ENCODE peak calls at places on chromosomes 7 and 10, in nine cellular contexts. V, P, W, B, T, L, Z, D and K are unnamed samples.

GRCh38 chr10:33665512-33665911 is 331.0 kb upstream of the NRP1 start:
- DNase-seq in V (no peak), P (peak), W (no peak), B (no peak), T (no peak), L (no peak), Z (no peak), D (no peak), K (no peak)

GRCh38 chr7:32212321-32212720 is 142.1 kb upstream of the PDE1C start:
- DNase-seq in V (no peak), P (no peak), W (no peak), B (no peak), T (no peak), L (no peak), Z (no peak), D (no peak), K (no peak)

GRCh38 chr10:23343591-23344225 is 889 bp downstream of the C10orf67 start:
- DNase-seq in V (no peak), P (peak), W (peak), B (peak), T (peak), L (peak), Z (peak), D (no peak), K (no peak)

GRCh38 chr10:84348431-84348830 is 20.0 kb downstream of the CCSER2 start:
- DNase-seq in V (no peak), P (peak), W (no peak), B (no peak), T (no peak), L (no peak), Z (no peak), D (no peak), K (no peak)

GRCh38 chr10:113433711-113434110 is 119.1 kb upstream of the HABP2 start:
- DNase-seq in V (no peak), P (no peak), W (no peak), B (no peak), T (no peak), L (no peak), Z (no peak), D (no peak), K (no peak)

GRCh38 chr10:7700577-7701125 is 2.5 kb upstream of the ITIH2 start:
- DNase-seq in V (no peak), P (peak), W (no peak), B (no peak), T (no peak), L (no peak), Z (no peak), D (no peak), K (no peak)

GRCh38 chr7:93159490-93159889 is 11.3 kb upstream of the SAMD9L start:
- DNase-seq in V (no peak), P (peak), W (no peak), B (no peak), T (no peak), L (no peak), Z (no peak), D (no peak), K (no peak)

GRCh38 chr7:72403677-72404076 is 8.5 kb downstream of the CALN1 start:
- DNase-seq in V (no peak), P (no peak), W (no peak), B (no peak), T (no peak), L (no peak), Z (no peak), D (no peak), K (peak)

GRCh38 chr10:107913317-107914294 is 749.1 kb upstream of the SORCS1 start:
- DNase-seq in V (no peak), P (no peak), W (no peak), B (no peak), T (no peak), L (peak), Z (no peak), D (no peak), K (no peak)

GRCh38 chr7:9082203-9082602 is 648.8 kb downstream of the NXPH1 start:
- DNase-seq in V (no peak), P (no peak), W (no peak), B (no peak), T (no peak), L (peak), Z (no peak), D (no peak), K (no peak)

GRCh38 chr10:93968452-93969044 is 25.2 kb upstream of the PLCE1 start:
- DNase-seq in V (no peak), P (no peak), W (no peak), B (no peak), T (no peak), L (no peak), Z (no peak), D (no peak), K (no peak)

GRCh38 chr7:134845461-134845860 is 66.0 kb downstream of the CALD1 start:
- DNase-seq in V (no peak), P (no peak), W (no peak), B (no peak), T (no peak), L (no peak), Z (no peak), D (peak), K (no peak)

GRCh38 chr7:72098812-72099211 is 313.3 kb downstream of the CALN1 start:
- DNase-seq in V (no peak), P (no peak), W (no peak), B (no peak), T (no peak), L (no peak), Z (no peak), D (no peak), K (no peak)

GRCh38 chr10:29681700-29682444 is 47.1 kb upstream of the SVIL start:
- DNase-seq in V (peak), P (no peak), W (peak), B (no peak), T (peak), L (no peak), Z (no peak), D (peak), K (peak)

GRCh38 chr10:7411671-7412481 is 1.0 kb upstream of the SFMBT2 start:
- DNase-seq in V (no peak), P (no peak), W (no peak), B (peak), T (peak), L (no peak), Z (no peak), D (no peak), K (no peak)

GRCh38 chr10:80382989-80383388 is 25.4 kb upstream of the PRXL2A start:
- DNase-seq in V (no peak), P (peak), W (no peak), B (peak), T (no peak), L (peak), Z (peak), D (peak), K (no peak)

GRCh38 chr10:6986927-6987326 is 406.9 kb upstream of the PRKCQ start:
- DNase-seq in V (no peak), P (no peak), W (no peak), B (no peak), T (no peak), L (peak), Z (no peak), D (no peak), K (no peak)

GRCh38 chr10:69086131-69086530 is 1.8 kb upstream of the SRGN start:
- DNase-seq in V (no peak), P (peak), W (no peak), B (no peak), T (no peak), L (no peak), Z (no peak), D (no peak), K (no peak)

GRCh38 chr7:131476740-131477139 is 79.7 kb downstream of the PODXL start:
- DNase-seq in V (no peak), P (no peak), W (no peak), B (no peak), T (no peak), L (no peak), Z (no peak), D (no peak), K (no peak)

GRCh38 chr10:111725035-111725434 is 458.5 kb downstream of the GPAM start:
- DNase-seq in V (no peak), P (no peak), W (no peak), B (no peak), T (no peak), L (no peak), Z (no peak), D (no peak), K (no peak)

GRCh38 chr7:78301361-78301760 is 502.8 kb downstream of the PHTF2 start:
- DNase-seq in V (no peak), P (peak), W (no peak), B (no peak), T (no peak), L (peak), Z (no peak), D (no peak), K (no peak)

GRCh38 chr10:130974171-130974570 is 337.4 kb downstream of the TCERG1L start:
- DNase-seq in V (no peak), P (no peak), W (peak), B (no peak), T (no peak), L (no peak), Z (no peak), D (no peak), K (no peak)

GRCh38 chr7:108299251-108300014 is 156.8 kb downstream of the NRCAM start:
- DNase-seq in V (no peak), P (peak), W (no peak), B (no peak), T (no peak), L (no peak), Z (no peak), D (no peak), K (no peak)

GRCh38 chr7:155804897-155805825 is 7.1 kb downstream of the SHH start:
- DNase-seq in V (peak), P (peak), W (no peak), B (peak), T (peak), L (peak), Z (no peak), D (no peak), K (no peak)

GRCh38 chr7:94888542-94888941 is 18.9 kb upstream of the PPP1R9A start:
- DNase-seq in V (no peak), P (peak), W (peak), B (no peak), T (no peak), L (peak), Z (peak), D (no peak), K (no peak)

GRCh38 chr7:28328822-28329615 is 83.3 kb upstream of the CREB5 start:
- DNase-seq in V (no peak), P (no peak), W (no peak), B (no peak), T (no peak), L (no peak), Z (no peak), D (no peak), K (no peak)

GRCh38 chr10:33005322-33006282 is 47.6 kb upstream of the ITGB1 start:
- DNase-seq in V (peak), P (peak), W (peak), B (peak), T (peak), L (peak), Z (peak), D (peak), K (peak)

GRCh38 chr10:1498746-1499343 is 238.5 kb downstream of the ADARB2 start:
- DNase-seq in V (no peak), P (no peak), W (no peak), B (no peak), T (no peak), L (no peak), Z (no peak), D (no peak), K (no peak)

GRCh38 chr7:2824678-2825461 is 19.2 kb downstream of the GNA12 start:
- DNase-seq in V (no peak), P (peak), W (no peak), B (no peak), T (no peak), L (no peak), Z (no peak), D (peak), K (peak)

GRCh38 chr10:101293007-101293723 is 60.8 kb upstream of the BTRC start:
- DNase-seq in V (no peak), P (no peak), W (no peak), B (no peak), T (no peak), L (no peak), Z (no peak), D (no peak), K (no peak)

GRCh38 chr10:96511044-96511945 is 2.4 kb downstream of the TLL2 start:
- DNase-seq in V (no peak), P (peak), W (no peak), B (peak), T (no peak), L (peak), Z (peak), D (peak), K (no peak)

GRCh38 chr10:5445006-5445405 is 32.6 kb downstream of the NET1 start:
- DNase-seq in V (no peak), P (no peak), W (no peak), B (no peak), T (no peak), L (no peak), Z (no peak), D (no peak), K (no peak)

GRCh38 chr10:117476281-117476680 is 66.3 kb upstream of the EMX2 start:
- DNase-seq in V (no peak), P (no peak), W (no peak), B (no peak), T (no peak), L (no peak), Z (no peak), D (no peak), K (no peak)

GRCh38 chr7:129774359-129774758 is 162.8 kb downstream of the NRF1 start:
- DNase-seq in V (no peak), P (no peak), W (no peak), B (no peak), T (no peak), L (no peak), Z (no peak), D (no peak), K (no peak)

GRCh38 chr7:30930621-30931020 is 19.0 kb downstream of the AQP1 start:
- DNase-seq in V (no peak), P (no peak), W (no peak), B (no peak), T (peak), L (peak), Z (no peak), D (no peak), K (no peak)

GRCh38 chr10:120115959-120116358 is 223.4 kb downstream of the SEC23IP start:
- DNase-seq in V (no peak), P (no peak), W (no peak), B (no peak), T (no peak), L (no peak), Z (no peak), D (no peak), K (no peak)

GRCh38 chr7:20799566-20800377 is 13.1 kb upstream of the SP8 start:
- DNase-seq in V (no peak), P (no peak), W (no peak), B (no peak), T (no peak), L (no peak), Z (no peak), D (no peak), K (no peak)

GRCh38 chr10:109882251-109883057 is 40.9 kb downstream of the XPNPEP1 start:
- DNase-seq in V (no peak), P (no peak), W (no peak), B (no peak), T (no peak), L (no peak), Z (no peak), D (no peak), K (no peak)

GRCh38 chr10:11986593-11987216 is 55.9 kb downstream of the UPF2 start:
- DNase-seq in V (no peak), P (peak), W (peak), B (peak), T (peak), L (peak), Z (peak), D (peak), K (no peak)

DNA sequence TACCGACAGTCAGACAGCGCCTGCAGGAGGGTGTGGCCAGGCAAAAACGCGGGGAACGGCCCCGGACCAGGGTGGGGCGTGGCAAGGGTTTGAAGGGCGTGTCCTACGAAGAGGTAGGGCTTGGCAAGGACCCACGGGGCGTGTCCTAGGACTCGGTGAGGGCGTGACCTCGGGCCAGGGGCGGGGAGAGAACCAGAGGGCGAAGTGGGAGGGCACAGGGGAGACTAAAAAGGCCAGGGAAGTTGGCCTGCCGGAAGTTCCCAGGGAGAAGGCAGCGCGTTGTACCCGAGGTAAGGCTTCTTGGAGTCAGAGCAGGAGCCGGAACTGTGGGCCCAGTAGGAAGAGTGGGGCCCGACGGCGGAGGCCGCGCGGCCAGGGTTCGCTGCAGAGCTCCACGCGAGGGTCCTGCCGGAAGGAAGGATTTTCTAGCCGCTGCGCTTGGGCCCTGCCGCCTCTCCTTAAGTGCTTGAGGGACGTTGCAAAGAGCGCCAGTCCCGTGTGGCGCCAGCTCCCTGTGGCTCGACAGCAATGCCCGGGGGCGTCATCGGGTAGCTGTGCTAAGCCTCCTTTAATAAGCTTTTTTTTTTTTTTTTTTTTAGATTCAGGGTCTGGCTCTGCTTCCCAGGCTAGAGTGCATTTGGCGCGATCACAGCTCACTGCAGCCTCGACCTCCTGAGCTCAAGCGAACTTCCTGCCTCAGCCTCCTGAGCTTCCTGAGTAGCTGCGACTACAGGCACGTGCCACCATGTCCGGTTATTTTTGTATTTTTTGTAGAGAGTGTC is at the start of gene PTER:
- DNase-seq in V (peak), P (peak), W (peak), B (peak), T (peak), L (peak), Z (peak), D (peak), K (peak)
- TF ChIP-seq CTCF in V (no peak), P (peak), W (no peak), B (no peak), T (no peak), L (no peak), Z (no peak), D (no peak), K (no peak)

DNA sequence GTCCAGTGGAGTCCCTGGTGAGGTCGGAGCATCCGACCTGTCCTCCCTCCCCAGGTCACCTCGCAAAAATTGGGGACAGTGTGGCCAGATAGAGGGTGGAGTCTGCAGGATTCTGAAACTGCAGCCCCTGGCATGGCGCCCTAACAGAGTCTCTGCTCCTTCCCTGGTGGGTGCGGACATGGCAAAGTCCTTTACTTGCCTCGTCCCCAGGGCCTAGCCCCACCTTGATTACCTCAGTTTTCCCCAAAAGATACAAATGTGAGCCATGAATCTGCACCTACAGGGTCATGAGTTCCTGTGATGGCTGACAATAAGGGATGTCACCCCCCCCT is 47.7 kb downstream of the NPVF start:
- DNase-seq in V (no peak), P (no peak), W (no peak), B (no peak), T (no peak), L (no peak), Z (no peak), D (no peak), K (no peak)
- TF ChIP-seq CTCF in V (no peak), P (no peak), W (no peak), B (peak), T (no peak), L (no peak), Z (no peak), D (peak), K (peak)

DNA sequence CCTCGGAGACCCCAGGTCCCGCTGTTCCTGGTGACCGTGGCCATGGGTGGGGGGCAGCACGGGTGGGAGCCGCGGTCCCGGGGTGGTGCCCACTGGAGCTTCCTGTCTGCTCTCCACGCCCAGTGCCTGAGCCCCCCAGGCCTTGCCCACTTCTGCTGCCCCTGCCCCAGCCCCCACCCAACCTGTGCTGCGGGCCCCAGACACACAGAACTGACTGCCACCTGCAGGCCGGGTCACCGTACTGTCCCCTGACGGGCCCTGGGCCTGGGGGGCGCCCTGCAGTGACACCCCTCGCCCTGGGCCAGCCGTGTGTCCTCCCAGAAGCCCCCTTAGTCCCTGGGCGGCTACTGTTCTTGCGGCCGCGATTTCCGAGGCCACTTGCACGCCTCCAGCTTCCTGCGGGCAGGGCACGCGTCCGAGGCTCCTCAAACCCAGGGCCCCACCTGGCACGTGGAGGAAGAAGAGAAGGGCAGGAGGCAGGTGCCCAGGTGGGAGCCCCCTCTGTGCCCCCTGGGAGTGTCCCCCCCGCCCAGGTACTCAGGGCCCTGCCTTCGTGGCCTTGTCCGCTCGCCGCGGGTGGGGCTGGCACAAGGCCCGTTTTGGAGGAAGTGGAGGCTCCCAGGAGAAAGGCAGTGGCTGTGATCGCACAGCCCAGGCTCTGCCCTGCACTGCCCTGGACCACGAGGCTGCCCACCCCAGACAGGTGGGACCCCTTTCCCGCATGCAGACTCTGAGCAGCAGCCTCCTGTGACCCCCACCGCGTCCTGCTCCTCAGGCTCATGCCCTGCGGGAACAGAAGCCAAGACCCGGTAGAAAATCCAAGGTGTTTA is 10.4 kb downstream of the TMEM184A start:
- DNase-seq in V (no peak), P (no peak), W (no peak), B (no peak), T (no peak), L (no peak), Z (no peak), D (peak), K (peak)
- TF ChIP-seq CTCF in V (no peak), P (no peak), W (no peak), B (no peak), T (no peak), L (no peak), Z (no peak), D (peak), K (peak)

GRCh38 chr10:13997650-13998049 is 333.1 kb downstream of the FRMD4A start:
- DNase-seq in V (no peak), P (no peak), W (no peak), B (no peak), T (no peak), L (no peak), Z (no peak), D (no peak), K (no peak)

GRCh38 chr10:13993169-13993568 is 337.6 kb downstream of the FRMD4A start:
- DNase-seq in V (no peak), P (peak), W (no peak), B (no peak), T (no peak), L (no peak), Z (peak), D (no peak), K (no peak)

GRCh38 chr10:13998090-13998838 is 332.5 kb downstream of the FRMD4A start:
- DNase-seq in V (no peak), P (no peak), W (no peak), B (no peak), T (no peak), L (no peak), Z (no peak), D (no peak), K (no peak)

GRCh38 chr10:13993634-13994033 is 337.1 kb downstream of the FRMD4A start:
- DNase-seq in V (no peak), P (no peak), W (no peak), B (peak), T (no peak), L (no peak), Z (no peak), D (no peak), K (no peak)

GRCh38 chr10:13994932-13995331 is 335.8 kb downstream of the FRMD4A start:
- DNase-seq in V (no peak), P (no peak), W (no peak), B (peak), T (no peak), L (no peak), Z (no peak), D (peak), K (no peak)
- TF ChIP-seq CTCF in V (no peak), P (no peak), W (no peak), B (peak), T (no peak), L (no peak), Z (no peak), D (peak), K (no peak)